ENCODE peak calls at places on chromosomes 12 and 14, in ten cellular contexts. O is GM12878; X is testis; H is neuronal stem cell; W is fibroblast of lung; D is GM23248; Y is adrenal gland; I is stomach; L is CD8-positive, alpha-beta T cell; U is CD4-positive, CD25-positive, alpha-beta regulatory T cell. S is an unnamed sample.

GRCh38 chr12:58465418-58465817 is 454.9 kb downstream of the LRIG3 start:
- DNase-seq in O (no peak), X (no peak), H (no peak), W (peak; percentile 50), D (peak; percentile 28), Y (no peak), I (no peak), L (no peak), U (no peak), S (no peak)

GRCh38 chr12:68824131-68824530 is 16.2 kb downstream of the MDM2 start:
- DNase-seq in O (no peak), X (no peak), H (no peak), W (no peak), D (no peak), Y (no peak), I (no peak), L (no peak), U (no peak), S (no peak)

GRCh38 chr14:48323655-48324054 is 648.2 kb upstream of the MDGA2 start:
- DNase-seq in O (no peak), X (no peak), H (no peak), W (peak; percentile 66), D (no peak), Y (no peak), I (no peak), L (no peak), U (no peak), S (no peak)

GRCh38 chr12:69726922-69727321 is 11.7 kb upstream of the RAB3IP start:
- DNase-seq in O (no peak), X (no peak), H (no peak), W (no peak), D (no peak), Y (no peak), I (no peak), L (no peak), U (no peak), S (no peak)

GRCh38 chr12:121893901-121894540 is 5.4 kb downstream of the PSMD9 start:
- DNase-seq in O (no peak), X (no peak), H (no peak), W (peak; percentile 67), D (peak; percentile 85), Y (no peak), I (peak; percentile 40), L (no peak), U (no peak), S (no peak)

GRCh38 chr12:58919271-58920101 is 818 bp downstream of the LRIG3 start:
- DNase-seq in O (no peak), X (peak; percentile 43), H (peak; percentile 41), W (peak; percentile 68), D (peak; percentile 70), Y (no peak), I (no peak), L (no peak), U (no peak), S (peak; percentile 15)

GRCh38 chr14:89618309-89618708 is 201.3 kb upstream of the FOXN3 start:
- DNase-seq in O (no peak), X (no peak), H (no peak), W (peak; percentile 24), D (peak; percentile 64), Y (no peak), I (no peak), L (no peak), U (no peak), S (no peak)

GRCh38 chr12:68944296-68945076 is 11.5 kb upstream of the CPM start:
- DNase-seq in O (no peak), X (no peak), H (no peak), W (no peak), D (no peak), Y (no peak), I (no peak), L (no peak), U (no peak), S (no peak)

GRCh38 chr12:82089369-82090121 is 268.6 kb downstream of the CCDC59 start:
- DNase-seq in O (no peak), X (no peak), H (no peak), W (no peak), D (no peak), Y (no peak), I (no peak), L (no peak), U (no peak), S (no peak)

GRCh38 chr12:25384954-25385216 is 134.2 kb upstream of the KRAS start:
- DNase-seq in O (no peak), X (no peak), H (no peak), W (no peak), D (no peak), Y (no peak), I (no peak), L (no peak), U (no peak), S (no peak)

GRCh38 chr12:100995201-100995600 is 200.6 kb downstream of the ANO4 start:
- DNase-seq in O (no peak), X (no peak), H (peak; percentile 47), W (peak; percentile 87), D (peak; percentile 84), Y (no peak), I (no peak), L (no peak), U (no peak), S (peak; percentile 7)

DNA sequence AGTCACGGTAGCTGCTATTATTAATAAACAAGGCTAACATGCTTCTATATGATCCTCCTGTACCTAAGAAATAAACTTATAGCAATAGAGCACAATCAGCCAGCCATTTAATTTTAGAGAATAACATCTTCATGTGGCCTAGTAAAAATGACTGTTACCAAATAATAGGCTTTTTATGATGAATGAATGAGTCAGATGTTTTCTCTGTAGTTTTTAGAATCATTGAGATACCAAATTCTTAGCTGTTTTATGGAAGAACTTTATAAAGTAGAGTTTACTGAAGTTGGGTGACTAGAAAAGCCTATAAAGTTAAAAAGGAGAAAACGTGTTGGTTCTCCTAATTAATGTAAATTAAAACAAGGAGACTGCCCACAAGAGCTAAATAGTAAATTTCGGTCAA is 40.7 kb downstream of the WNK1 start:
- DNase-seq in O (no peak), X (no peak), H (no peak), W (no peak), D (peak; percentile 57), Y (no peak), I (no peak), L (no peak), U (no peak), S (no peak)
- H3K4me3 ChIP-seq in O (no peak overlapping the region), X (no peak overlapping the region), H (no peak overlapping the region), W (no peak overlapping the region), D (no peak overlapping the region), Y (no peak overlapping the region), I (no peak overlapping the region), L (no peak overlapping the region), U (peak overlapping the region; percentile 41), S (no peak overlapping the region)

DNA sequence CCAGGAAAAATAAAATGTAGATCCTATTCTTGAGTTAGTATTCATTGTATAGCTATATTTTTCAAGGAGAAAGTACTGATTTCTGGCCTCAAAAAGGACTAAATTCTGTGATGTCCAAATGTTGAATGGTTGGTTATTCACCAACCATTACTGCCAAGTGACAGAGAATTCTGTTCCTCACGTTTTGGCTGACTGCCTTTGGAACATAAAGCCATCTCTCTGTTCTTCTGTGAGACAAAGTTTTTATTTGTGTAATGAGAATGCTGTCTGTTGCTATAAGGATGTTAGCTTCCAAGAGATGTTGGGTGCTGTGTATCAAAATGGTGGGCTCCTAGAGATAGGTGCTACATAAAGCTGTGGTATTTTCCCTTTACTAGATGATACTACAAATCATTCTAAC is 9.3 kb downstream of the ZNF410 start:
- DNase-seq in O (no peak), X (no peak), H (no peak), W (no peak), D (no peak), Y (no peak), I (no peak), L (no peak), U (no peak), S (no peak)
- H3K36me3 ChIP-seq in O (peaks cover 24% of the 10 kb centered on the region), X (no peaks in the 10 kb centered on the region), H (peaks cover 94% of the 10 kb centered on the region), W (peaks cover 14% of the 10 kb centered on the region), D (peaks cover 61% of the 10 kb centered on the region), Y (peaks cover 78% of the 10 kb centered on the region), I (peaks cover 85% of the 10 kb centered on the region), L (peaks cover 47% of the 10 kb centered on the region), U (peaks cover 70% of the 10 kb centered on the region), S (peaks cover 17% of the 10 kb centered on the region)

GRCh38 chr14:50121506-50121905 is 5.1 kb upstream of the VCPKMT start:
- DNase-seq in O (no peak), X (no peak), H (no peak), W (no peak), D (no peak), Y (no peak), I (no peak), L (no peak), U (no peak), S (no peak)

GRCh38 chr14:50117456-50117855 is 1.1 kb upstream of the VCPKMT start:
- DNase-seq in O (no peak), X (no peak), H (no peak), W (no peak), D (no peak), Y (no peak), I (no peak), L (no peak), U (no peak), S (no peak)

GRCh38 chr14:50113381-50113811 is 3.0 kb downstream of the VCPKMT start:
- DNase-seq in O (no peak), X (no peak), H (no peak), W (no peak), D (no peak), Y (no peak), I (no peak), L (no peak), U (no peak), S (peak; percentile 80)

GRCh38 chr14:50116221-50116956 is at the start of gene VCPKMT:
- DNase-seq in O (peak; percentile 62), X (peak; percentile 96), H (peak; percentile 87), W (peak; percentile 87), D (peak; percentile 99), Y (peak; percentile 96), I (peak; percentile 97), L (peak; percentile 91), U (peak; percentile 92), S (peak; percentile 97)

GRCh38 chr14:50116986-50117385 is 614 bp upstream of the VCPKMT start:
- DNase-seq in O (no peak), X (no peak), H (no peak), W (peak; percentile 20), D (no peak), Y (no peak), I (no peak), L (no peak), U (no peak), S (no peak)
- H3K4me3 ChIP-seq in O (peak overlapping the region; percentile 61), X (peak overlapping the region; percentile 79), H (no peak overlapping the region), W (peak overlapping the region; percentile 85), D (peak overlapping the region; percentile 97), Y (peak overlapping the region; percentile 84), I (peak overlapping the region; percentile 83), L (peak overlapping the region; percentile 69), U (peak overlapping the region; percentile 84), S (peak overlapping the region; percentile 28)

GRCh38 chr12:53543539-53543938 is 36.3 kb upstream of the NPFF start:
- DNase-seq in O (peak; percentile 53), X (peak; percentile 80), H (peak; percentile 26), W (peak; percentile 68), D (peak; percentile 89), Y (peak; percentile 87), I (peak; percentile 48), L (peak; percentile 6), U (peak; percentile 19), S (no peak)

GRCh38 chr12:53536962-53537361 is 29.7 kb upstream of the NPFF start:
- DNase-seq in O (no peak), X (no peak), H (no peak), W (no peak), D (no peak), Y (no peak), I (no peak), L (no peak), U (no peak), S (no peak)

GRCh38 chr12:53538209-53538689 is 31.0 kb upstream of the NPFF start:
- DNase-seq in O (no peak), X (peak; percentile 83), H (no peak), W (peak; percentile 54), D (peak; percentile 68), Y (peak; percentile 85), I (no peak), L (no peak), U (no peak), S (no peak)

GRCh38 chr12:53539526-53539925 is 32.2 kb upstream of the NPFF start:
- DNase-seq in O (no peak), X (no peak), H (no peak), W (no peak), D (no peak), Y (no peak), I (no peak), L (no peak), U (no peak), S (no peak)
- H3K36me3 ChIP-seq in O (peaks cover 17% of the 10 kb centered on the region), X (no peaks in the 10 kb centered on the region), H (peaks cover 78% of the 10 kb centered on the region), W (peaks cover 8% of the 10 kb centered on the region), D (peaks cover 34% of the 10 kb centered on the region), Y (peaks cover 44% of the 10 kb centered on the region), I (peaks cover 79% of the 10 kb centered on the region), L (peaks cover 8% of the 10 kb centered on the region), U (peaks cover 58% of the 10 kb centered on the region), S (no peaks in the 10 kb centered on the region)